ENCODE peak calls at places on chromosomes 5 and 9, in ten cellular contexts. D is heart left ventricle, K is OCI-LY7, C is choroid plexus epithelial cell, E is stomach, L is brain microvascular endothelial cell, B is HepG2, F is tibial artery, J is pancreas, X is body of pancreas. N is an unnamed sample.

GRCh38 chr9:88313364-88314220 is 74.7 kb upstream of the SPIN1 start:
- DNase-seq in D (no peak), K (no peak), C (no peak), E (no peak), L (no peak), B (no peak), F (no peak), J (no peak), X (no peak), N (no peak)

GRCh38 chr5:141430332-141431113 is at the start of gene PCDHGA12:
- DNase-seq in D (peak), K (peak), C (peak), E (no peak), L (peak), B (peak), F (peak), J (no peak), X (no peak), N (peak)

GRCh38 chr9:96084289-96084688 is 208.8 kb downstream of the ERCC6L2 start:
- DNase-seq in D (no peak), K (no peak), C (no peak), E (no peak), L (no peak), B (no peak), F (no peak), J (no peak), X (no peak), N (no peak)

GRCh38 chr5:6611561-6612256 is 21.1 kb downstream of the NSUN2 start:
- DNase-seq in D (no peak), K (no peak), C (no peak), E (no peak), L (no peak), B (no peak), F (no peak), J (no peak), X (no peak), N (no peak)

GRCh38 chr5:85868070-85868469 is 749.7 kb upstream of the COX7C start:
- DNase-seq in D (no peak), K (no peak), C (no peak), E (no peak), L (no peak), B (peak), F (no peak), J (no peak), X (no peak), N (no peak)

GRCh38 chr5:151966046-151966445 is 41.4 kb upstream of the GLRA1 start:
- DNase-seq in D (no peak), K (no peak), C (no peak), E (no peak), L (no peak), B (no peak), F (no peak), J (no peak), X (no peak), N (no peak)

GRCh38 chr9:76045217-76045616 is 154.7 kb downstream of the PCSK5 start:
- DNase-seq in D (no peak), K (no peak), C (no peak), E (no peak), L (no peak), B (no peak), F (no peak), J (no peak), X (no peak), N (no peak)

GRCh38 chr9:126108240-126108639 is 218.4 kb upstream of the MVB12B start:
- DNase-seq in D (no peak), K (no peak), C (peak), E (no peak), L (peak), B (no peak), F (no peak), J (no peak), X (no peak), N (no peak)

GRCh38 chr5:23411200-23411599 is 96.2 kb upstream of the PRDM9 start:
- DNase-seq in D (no peak), K (no peak), C (no peak), E (no peak), L (no peak), B (no peak), F (no peak), J (no peak), X (no peak), N (no peak)

GRCh38 chr5:179254638-179255271 is 90.5 kb downstream of the ADAMTS2 start:
- DNase-seq in D (no peak), K (no peak), C (no peak), E (no peak), L (no peak), B (no peak), F (no peak), J (no peak), X (no peak), N (no peak)

GRCh38 chr9:74643303-74643933 is 146.3 kb downstream of the RORB start:
- DNase-seq in D (no peak), K (no peak), C (no peak), E (no peak), L (no peak), B (no peak), F (no peak), J (no peak), X (no peak), N (no peak)

GRCh38 chr5:14591548-14591947 is 10.0 kb downstream of the OTULINL start:
- DNase-seq in D (no peak), K (no peak), C (peak), E (no peak), L (no peak), B (no peak), F (no peak), J (no peak), X (no peak), N (no peak)

GRCh38 chr9:96494215-96494800 is 44.3 kb downstream of the HABP4 start:
- DNase-seq in D (no peak), K (no peak), C (no peak), E (no peak), L (no peak), B (no peak), F (no peak), J (no peak), X (no peak), N (no peak)

GRCh38 chr5:77168187-77168883 is 42.1 kb upstream of the PDE8B start:
- DNase-seq in D (peak), K (no peak), C (no peak), E (peak), L (peak), B (no peak), F (peak), J (peak), X (peak), N (peak)

GRCh38 chr5:146751781-146752401 is 126.7 kb downstream of the PPP2R2B start:
- DNase-seq in D (no peak), K (no peak), C (no peak), E (peak), L (no peak), B (no peak), F (no peak), J (no peak), X (no peak), N (no peak)

GRCh38 chr9:5872496-5872895 is 18.2 kb upstream of the MLANA start:
- DNase-seq in D (no peak), K (no peak), C (peak), E (no peak), L (no peak), B (no peak), F (no peak), J (no peak), X (no peak), N (peak)

GRCh38 chr5:61055434-61056006 is 106.7 kb downstream of the SMIM15 start:
- DNase-seq in D (no peak), K (peak), C (peak), E (no peak), L (peak), B (peak), F (no peak), J (no peak), X (no peak), N (no peak)

GRCh38 chr9:90432951-90433350 is 209.7 kb downstream of the DIRAS2 start:
- DNase-seq in D (no peak), K (no peak), C (peak), E (no peak), L (peak), B (no peak), F (no peak), J (no peak), X (no peak), N (no peak)

GRCh38 chr9:85534340-85534739 is 207.4 kb downstream of the AGTPBP1 start:
- DNase-seq in D (peak), K (no peak), C (no peak), E (no peak), L (no peak), B (no peak), F (no peak), J (no peak), X (no peak), N (no peak)

GRCh38 chr9:78238061-78239038 is 2.5 kb downstream of the CEP78 start:
- DNase-seq in D (no peak), K (no peak), C (no peak), E (no peak), L (no peak), B (no peak), F (no peak), J (no peak), X (no peak), N (no peak)

GRCh38 chr5:32076699-32077695 is 97.1 kb downstream of the GOLPH3 start:
- DNase-seq in D (peak), K (peak), C (peak), E (peak), L (peak), B (peak), F (peak), J (no peak), X (no peak), N (no peak)

GRCh38 chr5:31161772-31162171 is 31.7 kb upstream of the CDH6 start:
- DNase-seq in D (no peak), K (no peak), C (peak), E (no peak), L (peak), B (peak), F (no peak), J (no peak), X (no peak), N (no peak)

GRCh38 chr9:86487222-86487841 is 133.1 kb upstream of the TUT7 start:
- DNase-seq in D (no peak), K (peak), C (peak), E (no peak), L (no peak), B (peak), F (no peak), J (no peak), X (no peak), N (peak)

GRCh38 chr5:74007193-74007592 is 381.2 kb downstream of the ARHGEF28 start:
- DNase-seq in D (no peak), K (no peak), C (no peak), E (no peak), L (no peak), B (no peak), F (no peak), J (no peak), X (no peak), N (no peak)

GRCh38 chr5:111478898-111479297 is 33.4 kb downstream of the STARD4 start:
- DNase-seq in D (no peak), K (no peak), C (no peak), E (no peak), L (no peak), B (no peak), F (no peak), J (no peak), X (no peak), N (no peak)

GRCh38 chr9:35489313-35490154 is at the start of gene RUSC2:
- DNase-seq in D (peak), K (peak), C (peak), E (peak), L (peak), B (peak), F (peak), J (peak), X (peak), N (peak)
- H3K4me3 ChIP-seq in D (peak), K (peak), C (peak), E (peak), L (peak), B (peak), F (peak), J (peak), X (peak), N (peak)

GRCh38 chr9:94999832-95000231 is 273.3 kb downstream of the AOPEP start:
- DNase-seq in D (no peak), K (no peak), C (no peak), E (no peak), L (no peak), B (no peak), F (no peak), J (no peak), X (no peak), N (no peak)

GRCh38 chr9:95004452-95005275 is 278.2 kb downstream of the AOPEP start:
- DNase-seq in D (peak), K (no peak), C (no peak), E (peak), L (no peak), B (peak), F (peak), J (peak), X (peak), N (no peak)

GRCh38 chr9:95003694-95004451 is 277.4 kb downstream of the AOPEP start:
- DNase-seq in D (peak), K (no peak), C (peak), E (peak), L (peak), B (peak), F (peak), J (peak), X (peak), N (no peak)

GRCh38 chr9:95000821-95001220 is 274.3 kb downstream of the AOPEP start:
- DNase-seq in D (no peak), K (no peak), C (no peak), E (no peak), L (no peak), B (no peak), F (no peak), J (no peak), X (no peak), N (no peak)

DNA sequence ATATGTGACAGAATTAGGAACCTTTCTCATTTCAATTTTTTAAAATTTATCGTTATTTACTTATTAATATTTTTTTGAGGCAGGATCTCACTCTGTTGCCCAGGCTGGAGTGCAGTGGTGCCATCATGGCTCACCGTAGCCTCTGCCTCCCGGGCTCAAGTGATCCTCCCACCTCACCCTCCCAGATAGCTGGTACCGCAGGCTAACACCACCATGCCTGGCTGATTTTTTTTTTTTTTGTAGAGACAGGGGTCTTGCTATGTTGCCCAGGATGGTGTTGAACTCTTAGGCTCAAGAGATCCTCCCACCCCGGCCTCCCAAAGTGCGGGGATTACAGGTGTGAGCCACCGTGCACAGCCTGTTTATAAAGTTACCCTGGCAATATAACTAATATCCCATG is 275.2 kb downstream of the AOPEP start:
- DNase-seq in D (no peak), K (no peak), C (no peak), E (no peak), L (no peak), B (no peak), F (no peak), J (no peak), X (no peak), N (no peak)
- TF ChIP-seq CTCF in D (no peak), K (no peak), C (no peak), E (no peak), L (no peak), B (no peak), F (no peak), J (no peak), X (no peak), N (no peak)

GRCh38 chr9:81108821-81109220 is 580.5 kb downstream of the TLE1 start:
- DNase-seq in D (no peak), K (no peak), C (no peak), E (no peak), L (no peak), B (no peak), F (no peak), J (no peak), X (no peak), N (no peak)

GRCh38 chr9:81118416-81118815 is 570.9 kb downstream of the TLE1 start:
- DNase-seq in D (no peak), K (no peak), C (peak), E (no peak), L (no peak), B (no peak), F (no peak), J (no peak), X (no peak), N (no peak)

GRCh38 chr9:81116340-81117207 is 572.8 kb downstream of the TLE1 start:
- DNase-seq in D (no peak), K (no peak), C (no peak), E (no peak), L (no peak), B (no peak), F (no peak), J (no peak), X (no peak), N (no peak)

GRCh38 chr9:81112638-81113037 is 576.7 kb downstream of the TLE1 start:
- DNase-seq in D (no peak), K (no peak), C (no peak), E (no peak), L (no peak), B (no peak), F (no peak), J (no peak), X (no peak), N (no peak)

DNA sequence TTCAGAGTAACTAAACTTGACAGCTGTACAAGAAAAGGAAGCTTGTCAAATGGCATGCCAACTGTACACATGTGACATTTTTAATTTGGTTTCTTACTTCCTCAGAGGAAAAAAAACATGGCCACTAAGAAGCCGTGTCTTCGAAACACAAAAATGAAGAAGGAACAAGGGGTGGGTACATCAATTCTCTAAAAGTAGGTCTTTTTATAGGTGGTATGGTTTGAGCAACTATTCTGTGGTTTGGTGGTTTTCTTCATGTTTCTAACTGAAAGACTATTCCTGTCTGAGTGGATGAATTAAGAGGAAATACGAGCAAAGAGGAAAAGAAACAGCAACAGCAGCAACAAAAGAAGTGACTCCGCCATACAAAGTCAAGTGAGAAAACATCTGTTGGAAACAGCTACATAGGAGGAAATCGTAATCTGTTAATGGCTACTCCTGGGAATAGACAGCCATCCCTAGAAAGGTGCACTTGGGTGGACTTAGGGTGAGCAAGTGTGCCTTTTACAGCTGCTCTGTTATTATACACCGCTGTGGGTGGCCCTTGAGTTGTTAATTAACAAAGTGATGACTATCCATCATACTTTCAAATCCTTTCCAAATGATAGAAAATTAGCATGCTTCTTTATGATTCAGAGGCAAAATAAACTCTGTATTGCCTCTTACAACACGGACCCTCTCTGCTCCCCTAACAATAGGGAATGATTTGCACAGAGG is 575.8 kb downstream of the TLE1 start:
- DNase-seq in D (no peak), K (peak), C (no peak), E (no peak), L (no peak), B (no peak), F (no peak), J (no peak), X (no peak), N (no peak)
- H3K4me3 ChIP-seq in D (no peak), K (no peak), C (no peak), E (no peak), L (no peak), B (no peak), F (no peak), J (no peak), X (no peak), N (no peak)

DNA sequence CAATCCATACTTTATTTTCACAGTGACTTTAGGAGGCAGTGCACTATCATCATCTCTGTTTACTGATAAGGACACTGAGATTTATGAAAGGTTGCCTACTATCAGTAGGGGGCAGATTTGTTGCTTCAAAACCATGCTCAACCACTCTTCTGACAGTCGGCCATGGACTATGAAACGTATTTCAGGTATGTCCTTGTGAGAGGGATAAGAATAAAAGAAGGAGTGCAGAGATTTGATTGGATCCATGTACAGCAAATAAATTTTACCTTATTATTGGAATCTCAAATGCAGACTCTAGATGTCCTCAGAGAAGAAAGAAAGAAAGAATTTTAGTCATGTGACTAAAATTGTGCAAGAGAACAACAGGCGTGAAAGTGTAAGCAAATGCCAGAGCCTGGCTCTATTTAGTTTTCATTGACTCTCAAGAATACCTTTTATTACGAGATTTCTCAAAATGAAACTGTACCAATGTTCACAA is 296.6 kb upstream of the RASA1 start:
- DNase-seq in D (no peak), K (peak), C (peak), E (no peak), L (peak), B (peak), F (no peak), J (no peak), X (no peak), N (no peak)
- TF ChIP-seq CTCF in D (no peak), K (peak), C (peak), E (no peak), L (peak), B (peak), F (no peak), J (no peak), X (peak), N (no peak)

GRCh38 chr9:113582698-113583200 is 119.2 kb downstream of the RGS3 start:
- DNase-seq in D (no peak), K (no peak), C (no peak), E (no peak), L (no peak), B (no peak), F (no peak), J (no peak), X (no peak), N (no peak)

GRCh38 chr9:113581865-113582697 is 118.6 kb downstream of the RGS3 start:
- DNase-seq in D (peak), K (peak), C (peak), E (peak), L (peak), B (no peak), F (peak), J (peak), X (peak), N (no peak)

GRCh38 chr9:113579270-113580040 is 115.9 kb downstream of the RGS3 start:
- DNase-seq in D (peak), K (peak), C (peak), E (peak), L (peak), B (no peak), F (peak), J (peak), X (no peak), N (no peak)

GRCh38 chr9:113580041-113580953 is 116.8 kb downstream of the RGS3 start:
- DNase-seq in D (peak), K (peak), C (peak), E (peak), L (no peak), B (no peak), F (peak), J (peak), X (peak), N (no peak)

DNA sequence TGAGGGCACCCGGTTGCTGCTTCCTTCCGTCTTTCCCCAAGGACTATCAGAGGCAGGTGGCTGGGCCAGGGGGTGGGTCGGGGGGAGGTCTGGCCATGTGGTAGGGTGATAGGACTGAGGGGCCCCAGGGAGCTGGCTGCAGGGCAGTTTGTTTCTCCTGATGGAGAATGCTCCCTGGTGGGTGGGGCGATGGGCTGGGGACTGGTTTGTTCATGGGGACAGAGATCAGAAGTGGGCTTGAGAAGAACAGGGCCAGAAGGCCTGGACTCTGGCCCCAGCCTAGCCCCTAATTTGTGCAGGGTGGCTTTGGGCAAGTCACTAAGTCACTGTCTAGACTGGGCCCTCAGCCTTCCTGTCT is 117.4 kb downstream of the RGS3 start:
- DNase-seq in D (no peak), K (peak), C (no peak), E (no peak), L (no peak), B (no peak), F (peak), J (no peak), X (no peak), N (no peak)
- H3K4me3 ChIP-seq in D (no peak), K (peak), C (no peak), E (peak), L (no peak), B (no peak), F (peak), J (peak), X (no peak), N (no peak)

DNA sequence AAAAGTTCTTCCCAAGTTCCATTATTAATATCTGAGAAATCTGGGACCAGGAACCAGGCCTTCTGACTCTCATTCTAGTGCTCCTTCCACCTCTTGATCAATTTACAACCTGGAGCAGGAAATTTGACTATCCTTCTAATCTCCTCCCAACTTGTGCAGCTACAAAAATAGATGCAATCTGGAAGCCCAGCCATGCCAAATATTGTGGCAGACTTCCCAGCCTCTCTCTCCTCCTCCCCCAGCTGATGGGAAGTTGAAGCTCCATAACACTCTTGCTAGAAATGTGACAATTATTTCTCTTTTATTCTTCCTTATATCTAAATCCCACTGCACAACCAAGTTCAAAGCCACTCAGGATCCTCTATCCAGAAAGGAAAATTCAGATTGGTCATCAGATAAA is 252.1 kb downstream of the SEC61B start:
- DNase-seq in D (peak), K (no peak), C (no peak), E (no peak), L (no peak), B (no peak), F (no peak), J (no peak), X (no peak), N (no peak)
- TF ChIP-seq CTCF in D (no peak), K (no peak), C (no peak), E (no peak), L (no peak), B (no peak), F (no peak), J (no peak), X (no peak), N (no peak)

N was measured in AG04449.